ENCODE peak calls at places on chromosomes 5 and 9, in four cellular contexts. S is GM12878, A is K562, Z is HepG2. C is an unnamed sample.

GRCh38 chr5:44942524-44943001 is 133.8 kb downstream of the MRPS30 start:
- DNase-seq in S (no peak), A (peak), Z (no peak), C (no peak)

GRCh38 chr5:146562461-146562860 is 46.5 kb upstream of the GPR151 start:
- DNase-seq in S (no peak), A (no peak), Z (no peak), C (no peak)

GRCh38 chr5:90226433-90227099 is 183.0 kb downstream of the CETN3 start:
- DNase-seq in S (no peak), A (no peak), Z (no peak), C (no peak)

GRCh38 chr9:107489687-107490605 is at the start of gene KLF4:
- DNase-seq in S (no peak), A (peak), Z (peak), C (peak)

GRCh38 chr5:8908055-8908683 is 637.7 kb downstream of the SEMA5A start:
- DNase-seq in S (no peak), A (peak), Z (no peak), C (no peak)

GRCh38 chr9:133690111-133690561 is 48.0 kb downstream of the SARDH start:
- DNase-seq in S (no peak), A (no peak), Z (no peak), C (no peak)

GRCh38 chr5:79535477-79536192 is 21.7 kb upstream of the HOMER1 start:
- DNase-seq in S (no peak), A (no peak), Z (peak), C (no peak)

GRCh38 chr5:118557103-118557805 is 431.1 kb downstream of the DTWD2 start:
- DNase-seq in S (no peak), A (no peak), Z (peak), C (no peak)

GRCh38 chr9:133117271-133118178 is 3.5 kb downstream of the RALGDS start:
- DNase-seq in S (no peak), A (no peak), Z (no peak), C (no peak)

GRCh38 chr5:435156-435790 is 7.7 kb upstream of the EXOC3 start:
- DNase-seq in S (no peak), A (no peak), Z (no peak), C (no peak)

GRCh38 chr5:151219789-151220188 is 4.1 kb downstream of the CCDC69 start:
- DNase-seq in S (no peak), A (no peak), Z (no peak), C (no peak)

GRCh38 chr9:117682955-117683710 is 21.1 kb upstream of the TLR4 start:
- DNase-seq in S (peak), A (no peak), Z (no peak), C (no peak)

GRCh38 chr5:133749331-133749985 is 137.1 kb upstream of the FSTL4 start:
- DNase-seq in S (no peak), A (no peak), Z (no peak), C (no peak)

GRCh38 chr5:113204525-113205161 is 228.0 kb downstream of the DCP2 start:
- DNase-seq in S (no peak), A (no peak), Z (peak), C (no peak)

GRCh38 chr5:76271836-76272235 is 131.2 kb upstream of the IQGAP2 start:
- DNase-seq in S (no peak), A (no peak), Z (no peak), C (no peak)

GRCh38 chr9:93265301-93265971 is 81.5 kb downstream of the WNK2 start:
- DNase-seq in S (no peak), A (peak), Z (no peak), C (no peak)

GRCh38 chr9:100277166-100277979 is 75.4 kb downstream of the TEX10 start:
- DNase-seq in S (no peak), A (no peak), Z (no peak), C (no peak)

GRCh38 chr9:36935768-36936497 is 98.1 kb downstream of the PAX5 start:
- DNase-seq in S (peak), A (no peak), Z (no peak), C (no peak)

GRCh38 chr5:62466228-62466627 is 53.7 kb downstream of the IPO11 start:
- DNase-seq in S (no peak), A (no peak), Z (no peak), C (no peak)

GRCh38 chr5:94700592-94700991 is 82.1 kb downstream of the SLF1 start:
- DNase-seq in S (peak), A (no peak), Z (no peak), C (no peak)

GRCh38 chr9:69579032-69579748 is 93.0 kb downstream of the APBA1 start:
- DNase-seq in S (no peak), A (no peak), Z (no peak), C (no peak)

GRCh38 chr9:98885575-98886292 is 58.0 kb upstream of the COL15A1 start:
- DNase-seq in S (no peak), A (no peak), Z (no peak), C (no peak)

GRCh38 chr5:140795259-140795641 is 598 bp downstream of the PCDHA2 start:
- DNase-seq in S (no peak), A (no peak), Z (no peak), C (no peak)

GRCh38 chr5:72378636-72379289 is 58.6 kb downstream of the PTCD2 start:
- DNase-seq in S (no peak), A (peak), Z (no peak), C (no peak)

GRCh38 chr5:154829589-154830218 is 20.7 kb downstream of the FAXDC2 start:
- DNase-seq in S (no peak), A (no peak), Z (no peak), C (no peak)

GRCh38 chr5:545641-546375 is 21.6 kb upstream of the SLC9A3 start:
- DNase-seq in S (no peak), A (no peak), Z (no peak), C (no peak)

GRCh38 chr5:32406650-32407049 is 37.9 kb downstream of the ZFR start:
- DNase-seq in S (no peak), A (no peak), Z (no peak), C (no peak)

GRCh38 chr5:124650960-124651662 is 95.3 kb downstream of the ZNF608 start:
- DNase-seq in S (no peak), A (peak), Z (no peak), C (no peak)

GRCh38 chr9:126516936-126517750 is 96.6 kb upstream of the LMX1B start:
- DNase-seq in S (no peak), A (no peak), Z (peak), C (no peak)

GRCh38 chr5:123754903-123755302 is 242.9 kb downstream of the CSNK1G3 start:
- DNase-seq in S (no peak), A (no peak), Z (no peak), C (no peak)

GRCh38 chr9:118109542-118109941 is 405.3 kb downstream of the TLR4 start:
- DNase-seq in S (no peak), A (no peak), Z (no peak), C (no peak)

GRCh38 chr5:141753971-141754713 is 72.1 kb upstream of the ARAP3 start:
- DNase-seq in S (no peak), A (peak), Z (no peak), C (no peak)

GRCh38 chr9:92507005-92507404 is 24.7 kb upstream of the ASPN start:
- DNase-seq in S (no peak), A (no peak), Z (no peak), C (no peak)

GRCh38 chr9:113508111-113508749 is 44.7 kb downstream of the RGS3 start:
- DNase-seq in S (no peak), A (peak), Z (peak), C (no peak)

GRCh38 chr5:64158827-64159226 is 6.8 kb upstream of the RNF180 start:
- DNase-seq in S (no peak), A (no peak), Z (no peak), C (no peak)

GRCh38 chr5:172004824-172005237 is 1.6 kb downstream of the FBXW11 start:
- DNase-seq in S (peak), A (no peak), Z (no peak), C (no peak)

GRCh38 chr9:33116855-33117254 is 40.4 kb upstream of the SMU1 start:
- DNase-seq in S (no peak), A (no peak), Z (no peak), C (no peak)
- TF ChIP-seq TAF1 in S (no peak), A (no peak), Z (no peak), C (no peak)

DNA sequence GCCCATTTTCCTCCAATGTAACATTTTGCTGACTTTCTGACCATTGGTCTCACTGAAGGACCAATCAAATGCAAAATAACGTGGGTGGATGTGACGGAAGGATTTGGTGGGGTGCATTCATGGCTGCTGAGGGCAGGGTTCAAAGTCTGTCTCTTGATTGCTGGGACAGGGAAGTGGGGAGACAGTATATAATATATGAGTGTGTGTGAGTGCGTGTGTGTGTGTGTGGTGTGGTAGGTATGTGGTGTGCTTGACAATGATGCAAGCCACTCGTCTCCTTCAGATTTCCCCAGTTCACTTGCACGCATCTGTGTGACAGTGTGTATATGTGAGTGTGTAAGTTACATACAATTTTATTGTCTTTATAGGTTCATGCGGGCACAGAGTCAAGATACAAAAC is 477.3 kb downstream of the DIRAS2 start:
- DNase-seq in S (no peak), A (no peak), Z (no peak), C (no peak)
- TF ChIP-seq POLR2AphosphoS5 in S (no peak), A (no peak), Z (no peak), C (no peak)

GRCh38 chr5:93601433-93602175 is 18.6 kb downstream of the NR2F1 start:
- DNase-seq in S (no peak), A (no peak), Z (no peak), C (no peak)
- TF ChIP-seq POLR2A in S (no peak), A (no peak), Z (no peak), C (no peak)

GRCh38 chr9:129401623-129402340 is 219.1 kb downstream of the C9orf50 start:
- DNase-seq in S (no peak), A (peak), Z (no peak), C (no peak)
- TF ChIP-seq TAF1 in S (no peak), A (no peak), Z (no peak), C (no peak)

DNA sequence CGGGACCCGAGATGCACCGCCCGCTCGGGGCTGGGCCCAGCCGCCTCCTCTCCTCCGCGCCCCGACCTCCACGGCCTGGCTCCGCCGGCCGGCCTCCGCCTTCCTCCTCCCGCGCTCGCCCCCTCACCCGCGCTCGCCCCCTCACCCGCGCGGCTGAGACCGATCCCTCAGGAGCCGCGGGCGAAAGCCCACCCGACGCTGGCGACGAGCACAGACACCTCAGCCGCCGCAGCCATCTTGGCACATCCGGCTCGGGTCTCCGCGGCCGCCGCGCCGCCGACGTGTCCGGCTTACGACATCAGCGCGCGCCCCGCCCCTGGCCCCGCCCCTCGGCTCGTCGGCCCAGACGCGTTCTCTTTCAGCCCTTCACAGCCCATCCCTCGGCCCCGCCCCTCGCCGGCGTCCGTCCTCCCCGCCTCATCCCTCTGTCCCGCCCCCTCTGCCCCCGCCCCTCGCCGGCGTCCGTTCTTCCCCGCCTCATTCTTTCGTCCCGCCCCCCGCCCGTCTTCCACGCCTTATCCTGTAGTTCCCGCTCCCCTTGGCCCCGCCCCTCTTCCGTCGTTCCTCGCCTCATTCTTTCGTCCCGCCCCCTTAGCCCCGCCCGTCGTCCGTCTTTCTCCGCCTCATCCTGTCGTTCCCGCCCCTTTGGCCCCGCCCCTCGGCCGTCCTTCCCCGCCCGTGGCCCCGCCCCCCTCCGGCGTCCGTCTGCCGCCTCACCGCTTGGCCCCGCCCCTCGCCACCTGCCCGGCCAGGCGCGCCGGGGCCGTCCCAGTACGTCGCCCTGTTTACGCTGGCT is at the start of gene SEC16A:
- DNase-seq in S (peak), A (peak), Z (peak), C (peak)
- TF ChIP-seq POLR2AphosphoS5 in S (peak), A (peak), Z (peak), C (peak)

C was measured in GM12892.